ENCODE peak calls at places on chromosomes 2 and 18, in ten cellular contexts. M, O, J, R, D, A, K, I, G and S are unnamed samples.

GRCh38 chr18:45248240-45248903 is 366.9 kb upstream of the SLC14A2 start:
- DNase-seq in M (no peak), I (no peak), K (no peak), J (peak; percentile 64), O (peak; percentile 74), D (no peak), R (peak; percentile 69), G (no peak), A (no peak), S (no peak)

GRCh38 chr2:74100254-74101216 is 47.2 kb downstream of the BOLA3 start:
- DNase-seq in G (no peak), J (no peak), R (no peak), D (no peak), O (no peak), M (no peak), K (no peak), A (no peak), I (no peak), S (no peak)

GRCh38 chr2:39851251-39851650 is 72.2 kb upstream of the THUMPD2 start:
- DNase-seq in D (no peak), K (no peak), I (no peak), J (no peak), G (no peak), R (no peak), O (peak; percentile 29), A (no peak), M (no peak), S (no peak)

GRCh38 chr2:38171208-38171858 is 95.4 kb upstream of the CYP1B1 start:
- DNase-seq in A (no peak), R (no peak), O (no peak), J (no peak), G (no peak), K (no peak), M (no peak), D (no peak), I (no peak), S (no peak)

GRCh38 chr18:3066391-3067079 is 53.6 kb upstream of the LPIN2 start:
- DNase-seq in I (no peak), M (no peak), A (peak; percentile 58), J (no peak), G (no peak), R (no peak), K (no peak), D (no peak), O (no peak), S (no peak)

GRCh38 chr2:231263118-231263831 is 64.8 kb downstream of the ARMC9 start:
- DNase-seq in R (no peak), M (no peak), O (no peak), J (no peak), G (no peak), A (no peak), K (no peak), I (no peak), D (no peak), S (no peak)

GRCh38 chr2:24238158-24238557 is 63.3 kb downstream of the FAM228A start:
- DNase-seq in G (peak; percentile 62), K (peak; percentile 48), M (no peak), D (peak; percentile 80), O (no peak), A (peak; percentile 6), R (no peak), J (no peak), I (no peak), S (no peak)

GRCh38 chr2:70994055-70994444 is 623 bp downstream of the TEX261 start:
- DNase-seq in M (peak; percentile 56), J (no peak), K (no peak), A (no peak), I (no peak), O (no peak), D (no peak), R (no peak), G (no peak), S (no peak)

GRCh38 chr18:67302043-67302442 is 214.5 kb downstream of the DSEL start:
- DNase-seq in M (no peak), J (no peak), R (peak; percentile 3), O (peak; percentile 4), K (no peak), I (no peak), G (no peak), A (no peak), D (no peak), S (no peak)

GRCh38 chr18:60064271-60064670 is 164.5 kb downstream of the PMAIP1 start:
- DNase-seq in K (no peak), J (peak; percentile 69), G (no peak), D (no peak), I (no peak), O (no peak), R (no peak), A (no peak), M (no peak), S (no peak)

GRCh38 chr2:176999331-176999730 is 213.3 kb upstream of the HNRNPA3 start:
- DNase-seq in D (no peak), I (no peak), R (peak; percentile 20), A (peak; percentile 4), M (no peak), O (no peak), J (no peak), G (no peak), K (no peak), S (peak; percentile 34)

GRCh38 chr2:233912799-233913423 is 4.3 kb upstream of the TRPM8 start:
- DNase-seq in M (no peak), D (no peak), G (no peak), J (peak; percentile 26), O (peak; percentile 22), A (peak; percentile 75), R (peak; percentile 37), K (no peak), I (no peak), S (peak; percentile 7)

GRCh38 chr2:8974001-8974400 is 29.5 kb downstream of the MBOAT2 start:
- DNase-seq in J (no peak), I (no peak), K (no peak), D (no peak), M (no peak), R (no peak), A (no peak), O (no peak), G (no peak), S (no peak)